ENCODE peak calls at places on chromosomes 2 and 18, in five cellular contexts. W is sigmoid colon, G is stomach, I is tibial nerve, Q is GM12878. F is an unnamed sample.

GRCh38 chr2:190802810-190803209 is 77.8 kb upstream of the GLS start:
- DNase-seq in G (no peak), W (no peak), Q (no peak), I (no peak), F (no peak)

GRCh38 chr18:65592419-65592818 is 158.4 kb upstream of the CDH7 start:
- DNase-seq in Q (no peak), I (no peak), G (no peak), W (no peak), F (no peak)

GRCh38 chr2:237096911-237097310 is 11.2 kb downstream of the COPS8 start:
- DNase-seq in G (no peak), Q (no peak), I (no peak), W (no peak), F (no peak)

GRCh38 chr2:219104107-219105050 is 43.7 kb upstream of the IHH start:
- DNase-seq in W (no peak), G (no peak), Q (no peak), I (no peak), F (no peak)

GRCh38 chr2:88638743-88639142 is 11.5 kb upstream of the EIF2AK3 start:
- DNase-seq in Q (no peak), I (no peak), W (no peak), G (no peak), F (no peak)

GRCh38 chr18:68991281-68991680 is 193.4 kb downstream of the CCDC102B start:
- DNase-seq in Q (no peak), W (no peak), G (no peak), I (no peak), F (no peak)

GRCh38 chr18:36191286-36191685 is 4.0 kb downstream of the MOCOS start:
- DNase-seq in G (no peak), W (no peak), Q (no peak), I (no peak), F (no peak)

GRCh38 chr2:138267902-138268254 is 233.7 kb upstream of the SPOPL start:
- DNase-seq in I (no peak), G (no peak), Q (peak; percentile 61), W (no peak), F (no peak)

GRCh38 chr2:199704358-199705238 is 146.4 kb downstream of the FTCDNL1 start:
- DNase-seq in I (peak; percentile 7), Q (no peak), G (no peak), W (no peak), F (no peak)

GRCh38 chr2:219688560-219689445 is 61.4 kb downstream of the SLC4A3 start:
- DNase-seq in Q (no peak), I (no peak), G (no peak), W (no peak), F (peak; percentile 60)

GRCh38 chr2:14626873-14627272 is 5.6 kb upstream of the LRATD1 start:
- DNase-seq in G (peak; percentile 50), I (no peak), W (no peak), Q (no peak), F (no peak)

GRCh38 chr2:185127412-185127811 is 529.1 kb downstream of the ZNF804A start:
- DNase-seq in I (no peak), G (no peak), W (no peak), Q (no peak), F (no peak)

GRCh38 chr2:217014298-217015116 is 154.6 kb upstream of the TNP1 start:
- DNase-seq in W (no peak), G (no peak), I (no peak), Q (no peak), F (no peak)

GRCh38 chr18:61602836-61603235 is 269.6 kb downstream of the CDH20 start:
- DNase-seq in Q (no peak), I (no peak), G (no peak), W (no peak), F (no peak)

GRCh38 chr18:62436636-62437519 is 85.9 kb upstream of the ZCCHC2 start:
- DNase-seq in I (peak; percentile 92), G (peak; percentile 68), Q (no peak), W (peak; percentile 91), F (peak; percentile 73)

GRCh38 chr18:23746851-23747250 is 57.6 kb downstream of the LAMA3 start:
- DNase-seq in G (no peak), I (no peak), W (no peak), Q (no peak), F (no peak)

GRCh38 chr2:99488587-99488998 is 1.2 kb downstream of the REV1 start:
- DNase-seq in G (no peak), I (no peak), Q (peak; percentile 19), W (no peak), F (no peak)

GRCh38 chr18:76909418-76909817 is 87.1 kb downstream of the ZNF236 start:
- DNase-seq in G (no peak), W (no peak), I (no peak), Q (no peak), F (no peak)
- H3K36me3 ChIP-seq in G (peaks cover 99% of the 10 kb centered on the region), W (peaks cover 28% of the 10 kb centered on the region), I (peaks cover 89% of the 10 kb centered on the region), Q (peaks cover 10% of the 10 kb centered on the region), F (no peaks in the 10 kb centered on the region)

GRCh38 chr2:43255249-43255960 is 29.0 kb upstream of the ZFP36L2 start:
- DNase-seq in G (no peak), Q (no peak), I (no peak), W (no peak), F (no peak)

GRCh38 chr2:43262239-43262638 is 35.8 kb upstream of the ZFP36L2 start:
- DNase-seq in I (no peak), W (no peak), G (no peak), Q (no peak), F (no peak)

GRCh38 chr2:43254331-43254730 is 27.9 kb upstream of the ZFP36L2 start:
- DNase-seq in G (no peak), I (no peak), W (no peak), Q (no peak), F (no peak)

GRCh38 chr2:43258547-43259156 is 32.2 kb upstream of the ZFP36L2 start:
- DNase-seq in I (no peak), G (no peak), W (no peak), Q (no peak), F (no peak)
- TF ChIP-seq EP300 in I (no peak), G (no peak), W (no peak), Q (no peak), F (no peak)

GRCh38 chr2:195590199-195590865 is 66.7 kb upstream of the SLC39A10 start:
- DNase-seq in W (no peak), G (no peak), Q (no peak), I (no peak), F (no peak)
- H3K27ac ChIP-seq in W (no peak overlapping the region), G (no peak overlapping the region), Q (no peak overlapping the region), I (no peak overlapping the region), F (no peak overlapping the region)

DNA sequence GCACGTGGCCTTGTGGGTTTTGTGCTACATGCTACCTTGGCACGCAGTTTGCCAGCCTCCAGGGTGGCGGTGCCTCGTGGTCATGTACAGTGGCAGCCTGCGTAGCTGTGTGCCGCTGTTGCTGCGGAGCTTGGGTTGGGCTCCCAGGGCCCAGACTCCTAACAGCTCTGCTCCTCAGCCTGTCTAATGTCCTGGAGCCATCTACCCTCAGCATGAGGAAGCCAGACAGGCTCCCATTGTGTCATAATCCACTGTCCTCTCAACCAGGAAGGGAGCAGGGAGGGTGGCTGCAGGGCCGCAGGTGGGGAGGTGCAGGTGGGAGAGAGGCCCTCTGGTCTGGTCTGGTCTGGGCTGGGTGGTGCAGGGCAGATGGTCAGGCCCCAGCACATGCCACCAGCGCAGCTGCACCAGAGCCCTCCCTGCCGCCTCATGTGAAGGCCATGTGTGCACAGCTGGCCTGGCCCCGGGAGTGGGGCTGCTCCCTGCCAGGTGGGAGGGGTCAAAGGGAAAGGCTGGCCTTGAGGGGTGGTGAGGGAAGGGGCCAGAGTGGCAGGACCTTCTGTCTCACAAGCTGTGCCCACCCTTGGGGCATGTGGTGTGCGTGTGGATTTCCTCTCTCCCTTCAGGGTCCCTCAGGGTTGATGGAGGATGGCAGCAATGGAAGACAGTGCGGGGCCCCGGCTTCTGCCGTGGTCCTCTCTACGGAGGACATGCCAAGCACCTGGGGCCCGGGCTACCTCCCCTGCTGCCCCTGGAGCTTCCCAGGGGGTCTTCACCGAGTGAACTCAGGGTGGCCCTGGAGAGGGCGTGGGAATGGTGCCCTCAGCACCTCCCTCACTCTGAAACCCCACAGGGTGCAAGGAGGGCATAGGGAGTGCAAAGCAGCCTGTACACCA is 4.8 kb downstream of the ATOH8 start:
- DNase-seq in Q (no peak), I (no peak), W (no peak), G (peak; percentile 42), F (no peak)
- H3K36me3 ChIP-seq in Q (no peaks in the 10 kb centered on the region), I (peaks cover 25% of the 10 kb centered on the region), W (no peaks in the 10 kb centered on the region), G (no peaks in the 10 kb centered on the region), F (no peaks in the 10 kb centered on the region)

GRCh38 chr18:6569813-6570212 is 155.1 kb upstream of the L3MBTL4 start:
- DNase-seq in Q (no peak), I (no peak), W (no peak), G (no peak), F (no peak)
- TF ChIP-seq EP300 in Q (no peak), I (no peak), W (no peak), G (no peak), F (no peak)

GRCh38 chr2:46794693-46795317 is 120.8 kb downstream of the MCFD2 start:
- DNase-seq in I (no peak), Q (no peak), W (no peak), G (no peak), F (no peak)
- H3K27ac ChIP-seq in I (no peak overlapping the region), Q (no peak overlapping the region), W (no peak overlapping the region), G (no peak overlapping the region), F (no peak overlapping the region)

GRCh38 chr2:96354492-96354891 is 18.9 kb downstream of the NCAPH start:
- DNase-seq in Q (no peak), I (no peak), G (no peak), W (no peak), F (no peak)
- H3K36me3 ChIP-seq in Q (peaks cover 33% of the 10 kb centered on the region), I (no peaks in the 10 kb centered on the region), G (peaks cover 21% of the 10 kb centered on the region), W (no peaks in the 10 kb centered on the region), F (no peaks in the 10 kb centered on the region)

GRCh38 chr2:48345176-48345575 is 184.8 kb upstream of the STON1 start:
- DNase-seq in I (no peak), G (no peak), W (no peak), Q (no peak), F (no peak)
- TF ChIP-seq EP300 in I (no peak), G (no peak), W (no peak), Q (no peak), F (no peak)

F was measured in ovary.